ENCODE peak calls at places on chromosomes 11 and 22, in nine cellular contexts. F, P, Q, O, D, J, S, Y and K are unnamed samples.

GRCh38 chr11:84289381-84289906 is 1003.3 kb upstream of the CCDC90B start:
- DNase-seq in Q (no peak), F (peak), O (no peak), D (no peak), P (no peak), Y (no peak), J (no peak), S (no peak), K (no peak)

GRCh38 chr11:59429924-59430516 is 3.8 kb upstream of the OR5A2 start:
- DNase-seq in O (no peak), F (peak), S (no peak), Q (no peak), P (no peak), Y (peak), D (peak), J (peak), K (no peak)

GRCh38 chr11:29373725-29374124 is 643.1 kb downstream of the KCNA4 start:
- DNase-seq in D (no peak), O (no peak), J (no peak), P (no peak), F (no peak), S (no peak), Y (no peak), Q (no peak), K (no peak)

GRCh38 chr22:36431977-36432376 is 44.2 kb upstream of the MYH9 start:
- DNase-seq in J (no peak), P (no peak), F (no peak), S (no peak), O (no peak), Q (no peak), D (no peak), Y (no peak), K (no peak)

GRCh38 chr22:45064313-45065268 is 54.8 kb upstream of the PHF21B start:
- DNase-seq in Q (no peak), O (no peak), P (no peak), Y (no peak), J (no peak), S (peak), F (peak), D (no peak), K (no peak)

GRCh38 chr11:69356703-69357457 is 62.9 kb downstream of the MYEOV start:
- DNase-seq in Q (no peak), J (no peak), S (no peak), Y (no peak), D (no peak), P (peak), O (no peak), F (no peak), K (no peak)

GRCh38 chr22:24801906-24802504 is 4.0 kb upstream of the SGSM1 start:
- DNase-seq in D (no peak), F (no peak), Q (no peak), O (no peak), S (no peak), J (no peak), P (no peak), Y (no peak), K (no peak)

GRCh38 chr22:31126869-31127175 is 4.1 kb downstream of the INPP5J start:
- DNase-seq in Q (no peak), P (no peak), D (no peak), F (no peak), S (no peak), O (peak), Y (no peak), J (no peak), K (no peak)

GRCh38 chr11:12745787-12746186 is 71.6 kb downstream of the TEAD1 start:
- DNase-seq in Q (no peak), P (no peak), S (no peak), O (no peak), F (no peak), D (no peak), J (peak), Y (no peak), K (no peak)

GRCh38 chr11:79062814-79063762 is 377.7 kb downstream of the TENM4 start:
- DNase-seq in S (no peak), O (no peak), Y (peak), D (no peak), F (no peak), J (peak), P (no peak), Q (no peak), K (peak)

GRCh38 chr11:31812392-31813241 is 1.5 kb upstream of the PAX6 start:
- DNase-seq in J (peak), D (no peak), Q (no peak), F (peak), O (peak), S (no peak), Y (no peak), P (peak), K (no peak)

GRCh38 chr11:123235687-123236261 is 40.7 kb upstream of the CLMP start:
- DNase-seq in S (peak), D (no peak), P (no peak), Y (no peak), Q (no peak), O (no peak), F (peak), J (no peak), K (peak)

GRCh38 chr11:44731685-44732411 is 5.1 kb downstream of the TSPAN18 start:
- DNase-seq in O (no peak), Q (no peak), D (no peak), P (no peak), S (no peak), F (no peak), J (no peak), Y (no peak), K (no peak)

GRCh38 chr11:74818283-74818946 is 69.8 kb downstream of the RNF169 start:
- DNase-seq in O (no peak), J (no peak), Q (no peak), Y (no peak), S (no peak), F (no peak), P (no peak), D (no peak), K (no peak)

GRCh38 chr11:70079691-70080090 is 1.6 kb downstream of the ANO1 start:
- DNase-seq in F (no peak), O (peak), S (no peak), Y (no peak), J (no peak), D (no peak), Q (no peak), P (peak), K (peak)

GRCh38 chr11:113994077-113994954 is 19.4 kb downstream of the HTR3A start:
- DNase-seq in Y (peak), Q (no peak), P (no peak), J (peak), D (peak), O (peak), S (no peak), F (no peak), K (no peak)

GRCh38 chr22:33652596-33652995 is 267.7 kb downstream of the LARGE1 start:
- DNase-seq in S (no peak), D (no peak), Y (no peak), P (no peak), Q (no peak), F (peak), O (no peak), J (no peak), K (no peak)

GRCh38 chr11:9489366-9489765 is 28.6 kb downstream of the ZNF143 start:
- DNase-seq in Y (no peak), D (no peak), F (peak), J (no peak), P (no peak), Q (no peak), S (peak), O (no peak), K (no peak)
- H3K4me3 ChIP-seq in Y (no peak), D (no peak), F (peak), J (no peak), P (no peak), Q (no peak), S (no peak), O (no peak), K (no peak)

GRCh38 chr11:122071680-122072321 is 44.2 kb downstream of the BLID start:
- DNase-seq in S (no peak), D (no peak), O (no peak), F (peak), P (no peak), Q (no peak), J (peak), Y (no peak), K (no peak)

GRCh38 chr11:122062763-122063162 is 53.3 kb downstream of the BLID start:
- DNase-seq in S (no peak), Q (no peak), F (no peak), O (no peak), D (no peak), P (no peak), Y (no peak), J (no peak), K (no peak)

GRCh38 chr11:122069946-122070345 is 46.1 kb downstream of the BLID start:
- DNase-seq in D (no peak), O (no peak), Q (no peak), S (peak), F (peak), Y (peak), J (peak), P (peak), K (peak)

GRCh38 chr11:122074022-122074421 is 42.0 kb downstream of the BLID start:
- DNase-seq in Y (no peak), O (no peak), P (no peak), F (no peak), J (no peak), S (no peak), D (no peak), Q (no peak), K (no peak)

DNA sequence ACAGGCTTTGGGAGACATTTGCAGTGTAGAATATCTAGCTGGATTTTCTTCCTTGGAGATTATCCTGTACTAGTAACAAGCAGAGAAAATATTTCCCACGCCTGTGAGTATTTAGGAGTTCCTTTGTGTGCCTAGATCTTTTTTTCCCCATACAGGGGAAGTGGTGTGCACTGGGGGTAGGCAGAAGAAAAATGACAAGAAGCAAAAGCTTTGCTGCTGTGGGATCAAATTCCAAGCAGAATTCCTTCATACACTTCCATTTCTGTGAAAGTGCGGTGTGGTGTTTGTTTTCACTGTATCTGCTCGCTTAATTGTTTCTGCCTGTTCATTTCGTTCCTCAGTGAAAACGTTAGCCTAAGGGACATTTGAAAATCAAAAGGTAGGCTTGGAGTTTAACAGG is 47.9 kb downstream of the BLID start:
- DNase-seq in D (no peak), Y (no peak), F (peak), P (no peak), J (no peak), O (no peak), S (no peak), Q (no peak), K (no peak)
- H3K4me3 ChIP-seq in D (no peak), Y (no peak), F (no peak), P (no peak), J (no peak), O (no peak), S (no peak), Q (no peak), K (no peak)

DNA sequence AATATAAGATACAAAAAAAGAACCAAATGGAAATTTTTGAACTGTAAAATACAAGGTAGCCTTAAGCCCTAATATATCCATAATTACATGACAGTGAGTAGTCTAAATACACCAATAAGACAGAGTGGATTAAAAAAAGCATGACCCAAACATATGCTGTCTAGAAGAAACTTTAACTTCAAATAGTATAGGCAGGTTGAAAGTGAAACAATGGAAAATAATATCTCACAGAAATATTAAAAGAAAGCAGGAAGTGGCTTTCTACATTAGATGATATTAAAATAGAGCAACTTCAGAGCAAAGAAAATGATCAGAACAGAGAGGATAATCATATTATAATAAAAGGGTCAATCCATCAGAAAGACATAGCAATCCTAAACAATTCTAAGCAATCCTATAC is 21.8 kb downstream of the DCUN1D5 start:
- DNase-seq in D (no peak), S (no peak), O (no peak), Q (no peak), J (no peak), P (no peak), F (no peak), Y (no peak), K (no peak)
- H3K4me3 ChIP-seq in D (no peak), S (no peak), O (no peak), Q (no peak), J (no peak), P (no peak), F (no peak), Y (no peak), K (no peak)

DNA sequence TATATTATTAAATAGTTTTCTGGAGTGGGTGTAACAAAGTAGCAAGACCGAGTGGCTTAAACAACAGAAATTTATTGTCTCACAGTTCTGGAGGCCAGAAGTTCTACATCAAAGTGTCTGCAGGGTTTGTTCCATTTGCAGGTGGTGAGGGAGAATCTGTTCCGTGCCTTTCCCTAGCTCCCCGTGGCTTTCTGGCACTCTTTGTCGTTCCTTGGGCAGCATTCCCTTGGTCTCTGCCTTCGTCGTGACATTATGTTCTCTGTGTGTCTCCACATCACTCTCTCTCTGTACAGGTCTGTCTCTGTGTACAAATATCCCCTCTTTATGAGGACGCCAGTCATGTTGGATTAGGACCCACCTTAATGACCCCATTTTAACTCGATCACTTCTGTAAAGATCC is 38.2 kb downstream of the LDLRAD3 start:
- DNase-seq in Q (no peak), S (no peak), Y (no peak), F (no peak), P (no peak), J (no peak), D (no peak), O (no peak), K (no peak)
- H3K4me3 ChIP-seq in Q (no peak), S (no peak), Y (no peak), F (no peak), P (no peak), J (no peak), D (no peak), O (no peak), K (no peak)